ENCODE peak calls at places on chromosome 21, in eight cellular contexts. M is brain microvascular endothelial cell, H is foreskin keratinocyte, L is ovary, S is SK-N-SH, I is substantia nigra, Z is lower lobe of right lung, N is neural progenitor cell. X is an unnamed sample.

GRCh38 chr21:42468511-42469131 is 27.4 kb downstream of the RSPH1 start:
- DNase-seq in M (no peak), H (no peak), L (no peak), S (no peak), I (no peak), Z (no peak), N (no peak), X (no peak)

GRCh38 chr21:38256599-38257302 is at the start of gene KCNJ15:
- DNase-seq in M (no peak), H (peak), L (no peak), S (no peak), I (no peak), Z (no peak), N (no peak), X (no peak)

GRCh38 chr21:26806734-26807372 is 38.4 kb downstream of the ADAMTS1 start:
- DNase-seq in M (peak), H (peak), L (no peak), S (no peak), I (no peak), Z (no peak), N (no peak), X (peak)

GRCh38 chr21:42575111-42575510 is 61.5 kb downstream of the SLC37A1 start:
- DNase-seq in M (no peak), H (no peak), L (no peak), S (no peak), I (no peak), Z (peak), N (no peak), X (no peak)

GRCh38 chr21:27362249-27362648 is 395.4 kb upstream of the ADAMTS5 start:
- DNase-seq in M (no peak), H (no peak), L (no peak), S (no peak), I (no peak), Z (no peak), N (no peak), X (no peak)

GRCh38 chr21:14879458-14879857 is 185.3 kb downstream of the NRIP1 start:
- DNase-seq in M (no peak), H (no peak), L (no peak), S (no peak), I (no peak), Z (no peak), N (no peak), X (no peak)

GRCh38 chr21:42547906-42548365 is 34.3 kb downstream of the SLC37A1 start:
- DNase-seq in M (no peak), H (no peak), L (no peak), S (no peak), I (no peak), Z (peak), N (no peak), X (no peak)

GRCh38 chr21:46597896-46598343 is 7.0 kb downstream of the S100B start:
- DNase-seq in M (no peak), H (no peak), L (no peak), S (no peak), I (no peak), Z (no peak), N (no peak), X (no peak)

GRCh38 chr21:31479222-31479621 is 135.2 kb upstream of the TIAM1 start:
- DNase-seq in M (no peak), H (no peak), L (no peak), S (no peak), I (no peak), Z (no peak), N (no peak), X (no peak)

GRCh38 chr21:36125513-36126121 is 9.3 kb upstream of the CBR3 start:
- DNase-seq in M (peak), H (peak), L (peak), S (peak), I (no peak), Z (peak), N (peak), X (no peak)

GRCh38 chr21:42061866-42062542 is 9.1 kb upstream of the UMODL1 start:
- DNase-seq in M (no peak), H (no peak), L (no peak), S (no peak), I (no peak), Z (no peak), N (peak), X (no peak)

GRCh38 chr21:36762636-36763035 is 63.7 kb downstream of the SIM2 start:
- DNase-seq in M (no peak), H (no peak), L (peak), S (no peak), I (no peak), Z (no peak), N (no peak), X (no peak)

GRCh38 chr21:39961251-39961650 is 94.0 kb downstream of the PCP4 start:
- DNase-seq in M (no peak), H (peak), L (no peak), S (no peak), I (no peak), Z (no peak), N (no peak), X (peak)

GRCh38 chr21:37784591-37785318 is 131.5 kb downstream of the KCNJ6 start:
- DNase-seq in M (peak), H (no peak), L (no peak), S (no peak), I (no peak), Z (no peak), N (no peak), X (no peak)

GRCh38 chr21:21200939-21201610 is 202.9 kb downstream of the NCAM2 start:
- DNase-seq in M (peak), H (no peak), L (no peak), S (no peak), I (no peak), Z (no peak), N (no peak), X (no peak)

GRCh38 chr21:15430577-15430976 is 299.2 kb upstream of the USP25 start:
- DNase-seq in M (no peak), H (no peak), L (no peak), S (no peak), I (no peak), Z (no peak), N (no peak), X (no peak)

GRCh38 chr21:34715985-34716596 is 47.3 kb downstream of the CLIC6 start:
- DNase-seq in M (no peak), H (no peak), L (no peak), S (no peak), I (no peak), Z (no peak), N (no peak), X (no peak)

GRCh38 chr21:34715518-34715917 is 46.7 kb downstream of the CLIC6 start:
- DNase-seq in M (no peak), H (no peak), L (no peak), S (no peak), I (no peak), Z (no peak), N (no peak), X (no peak)
- H3K27ac ChIP-seq in M (no peak), H (no peak), L (no peak), S (no peak), I (no peak), Z (no peak), N (no peak), X (no peak)

DNA sequence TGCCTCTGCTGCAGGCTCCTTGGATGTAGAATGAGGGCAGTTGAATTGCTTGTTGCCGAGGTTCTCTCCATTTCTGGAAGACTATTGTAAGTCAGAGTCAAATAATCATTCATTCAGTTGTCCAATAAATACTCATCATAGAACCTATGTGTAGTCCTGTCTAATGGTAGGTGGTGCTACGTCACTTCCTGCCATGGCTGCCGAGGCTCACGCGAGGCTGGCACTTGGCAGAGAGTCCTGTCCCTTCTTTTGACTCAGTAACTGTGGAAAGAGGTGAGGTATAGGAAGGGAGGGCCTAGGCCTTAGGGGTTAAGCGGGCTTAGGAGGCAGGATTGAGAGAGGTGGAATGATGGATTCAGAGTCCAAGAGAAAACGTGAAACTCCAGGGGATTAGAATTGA is 9.7 kb downstream of the ADARB1 start:
- DNase-seq in M (no peak), H (no peak), L (no peak), S (no peak), I (no peak), Z (no peak), N (no peak), X (no peak)
- H3K27ac ChIP-seq in M (no peak), H (no peak), L (no peak), S (no peak), I (no peak), Z (no peak), N (no peak), X (no peak)

GRCh38 chr21:29145837-29146453 is 15.5 kb downstream of the MAP3K7CL start:
- DNase-seq in M (no peak), H (peak), L (no peak), S (no peak), I (no peak), Z (no peak), N (no peak), X (peak)
- H3K27ac ChIP-seq in M (peak), H (peak), L (no peak), S (peak), I (no peak), Z (peak), N (no peak), X (peak)

DNA sequence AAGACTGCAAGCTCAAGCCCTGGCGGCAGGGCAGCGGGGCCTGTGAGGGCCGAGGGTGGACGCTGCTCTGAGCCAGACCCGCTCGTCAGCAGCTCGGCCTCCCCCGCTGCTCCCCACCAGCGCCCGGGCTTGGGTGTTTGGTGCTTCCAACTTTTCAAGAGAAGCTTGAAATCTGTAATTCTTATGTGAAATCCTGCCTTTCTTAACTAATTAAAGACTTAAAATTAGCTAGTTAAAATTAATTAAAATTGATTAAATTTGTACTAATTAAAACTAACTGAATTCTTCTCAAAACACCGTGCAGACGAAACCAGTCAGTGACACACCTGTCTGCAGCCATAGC is 14.0 kb upstream of the SLC19A1 start:
- DNase-seq in M (no peak), H (no peak), L (no peak), S (no peak), I (no peak), Z (no peak), N (no peak), X (no peak)
- H3K27ac ChIP-seq in M (no peak), H (no peak), L (peak), S (peak), I (peak), Z (peak), N (no peak), X (no peak)

GRCh38 chr21:16589046-16589445 is 859.3 kb downstream of the USP25 start:
- DNase-seq in M (no peak), H (no peak), L (no peak), S (no peak), I (no peak), Z (no peak), N (no peak), X (no peak)

GRCh38 chr21:16587141-16587570 is 857.4 kb downstream of the USP25 start:
- DNase-seq in M (peak), H (peak), L (peak), S (peak), I (peak), Z (peak), N (no peak), X (peak)

GRCh38 chr21:16588433-16588860 is 858.7 kb downstream of the USP25 start:
- DNase-seq in M (peak), H (peak), L (peak), S (peak), I (peak), Z (peak), N (peak), X (peak)

GRCh38 chr21:16589499-16589898 is 859.7 kb downstream of the USP25 start:
- DNase-seq in M (no peak), H (no peak), L (no peak), S (no peak), I (no peak), Z (no peak), N (no peak), X (no peak)

GRCh38 chr21:16587671-16588379 is 858.0 kb downstream of the USP25 start:
- DNase-seq in M (no peak), H (peak), L (peak), S (peak), I (no peak), Z (no peak), N (peak), X (peak)
- H3K27ac ChIP-seq in M (peak), H (peak), L (peak), S (peak), I (peak), Z (peak), N (no peak), X (peak)

GRCh38 chr21:45461369-45461750 is 56.4 kb downstream of the COL18A1 start:
- DNase-seq in M (no peak), H (no peak), L (no peak), S (no peak), I (no peak), Z (no peak), N (no peak), X (no peak)

GRCh38 chr21:45459171-45460010 is 54.4 kb downstream of the COL18A1 start:
- DNase-seq in M (no peak), H (no peak), L (no peak), S (no peak), I (no peak), Z (no peak), N (no peak), X (no peak)

GRCh38 chr21:45458281-45459170 is 53.6 kb downstream of the COL18A1 start:
- DNase-seq in M (no peak), H (no peak), L (no peak), S (no peak), I (no peak), Z (no peak), N (no peak), X (no peak)

GRCh38 chr21:45460611-45461368 is 55.8 kb downstream of the COL18A1 start:
- DNase-seq in M (peak), H (no peak), L (no peak), S (no peak), I (no peak), Z (no peak), N (no peak), X (no peak)

GRCh38 chr21:45460011-45460565 is 55.1 kb downstream of the COL18A1 start:
- DNase-seq in M (no peak), H (no peak), L (no peak), S (no peak), I (no peak), Z (no peak), N (no peak), X (no peak)
- H3K27ac ChIP-seq in M (peak), H (no peak), L (no peak), S (peak), I (peak), Z (no peak), N (no peak), X (no peak)

GRCh38 chr21:18354947-18355346 is 48.6 kb downstream of the TMPRSS15 start:
- DNase-seq in M (no peak), H (peak), L (no peak), S (no peak), I (no peak), Z (no peak), N (no peak), X (no peak)

GRCh38 chr21:18356801-18357200 is 46.8 kb downstream of the TMPRSS15 start:
- DNase-seq in M (no peak), H (no peak), L (no peak), S (no peak), I (no peak), Z (no peak), N (no peak), X (no peak)
- H3K27ac ChIP-seq in M (no peak), H (no peak), L (no peak), S (no peak), I (no peak), Z (no peak), N (no peak), X (no peak)

GRCh38 chr21:34072145-34073031 is 990 bp upstream of the MRPS6 start:
- DNase-seq in M (no peak), H (no peak), L (no peak), S (no peak), I (no peak), Z (no peak), N (no peak), X (no peak)
- H3K27ac ChIP-seq in M (no peak), H (peak), L (peak), S (no peak), I (peak), Z (peak), N (no peak), X (peak)